ENCODE peak calls at places on chromosomes 1 and 21, in eight cellular contexts. C is CD8-positive, alpha-beta T cell; N is naive thymus-derived CD4-positive, alpha-beta T cell; X is NCI-H1092 treated with DMSO at 0.1 percent for 48 hours; B is lower leg skin; P is posterior vena cava; L is HTR-8/SVneo; W is GM23338. F is an unnamed sample.

GRCh38 chr1:227937531-227938145 is 10.1 kb downstream of the WNT9A start:
- DNase-seq in C (no peak), N (no peak), X (no peak), B (no peak), P (peak), L (no peak), W (no peak), F (no peak)

GRCh38 chr1:98914547-98914946 is 90.1 kb downstream of the PLPPR5 start:
- DNase-seq in C (no peak), N (no peak), X (no peak), B (no peak), P (no peak), L (no peak), W (no peak), F (no peak)

GRCh38 chr1:192978195-192978710 is 80.9 kb downstream of the UCHL5 start:
- DNase-seq in C (no peak), N (no peak), X (no peak), B (no peak), P (no peak), L (no peak), W (no peak), F (no peak)

GRCh38 chr1:48547521-48547920 is 75.5 kb upstream of the SPATA6 start:
- DNase-seq in C (no peak), N (no peak), X (no peak), B (no peak), P (no peak), L (no peak), W (no peak), F (no peak)

GRCh38 chr1:160400284-160400645 is at the start of gene VANGL2:
- DNase-seq in C (peak), N (peak), X (peak), B (peak), P (no peak), L (peak), W (peak), F (peak)

GRCh38 chr1:36567601-36568341 is 85.1 kb upstream of the CSF3R start:
- DNase-seq in C (no peak), N (no peak), X (peak), B (peak), P (peak), L (no peak), W (no peak), F (no peak)

GRCh38 chr1:203880606-203881005 is 19.2 kb downstream of the SNRPE start:
- DNase-seq in C (no peak), N (no peak), X (no peak), B (no peak), P (no peak), L (no peak), W (no peak), F (no peak)

GRCh38 chr21:28016571-28016970 is 976.1 kb downstream of the LTN1 start:
- DNase-seq in C (no peak), N (no peak), X (no peak), B (no peak), P (no peak), L (no peak), W (no peak), F (no peak)

GRCh38 chr1:82994866-82995370 is 1004.0 kb downstream of the TTLL7 start:
- DNase-seq in C (no peak), N (no peak), X (no peak), B (no peak), P (no peak), L (no peak), W (no peak), F (no peak)

GRCh38 chr1:115757866-115758265 is 10.6 kb downstream of the CASQ2 start:
- DNase-seq in C (no peak), N (no peak), X (no peak), B (no peak), P (no peak), L (no peak), W (no peak), F (no peak)

GRCh38 chr21:41402796-41403195 is 23.2 kb upstream of the MX1 start:
- DNase-seq in C (no peak), N (no peak), X (no peak), B (peak), P (no peak), L (no peak), W (no peak), F (peak)

GRCh38 chr1:34794001-34794789 is 1.4 kb downstream of the GJA4 start:
- DNase-seq in C (no peak), N (no peak), X (no peak), B (peak), P (no peak), L (no peak), W (no peak), F (no peak)

F was measured in right atrium auricular region.